ENCODE peak calls at places on chromosomes 2 and 18, in four cellular contexts. K is Calu3, L is skeletal muscle cell, H is gastrocnemius medialis. W is an unnamed sample.

GRCh38 chr18:47413327-47413726 is 161.9 kb upstream of the SKOR2 start:
- DNase-seq in K (no peak), L (no peak), H (no peak), W (no peak)

GRCh38 chr2:30447149-30448045 is at the start of gene LCLAT1:
- DNase-seq in K (peak), L (peak), H (peak), W (no peak)

GRCh38 chr18:74082476-74083070 is 65.1 kb downstream of the FBXO15 start:
- DNase-seq in K (peak), L (no peak), H (no peak), W (no peak)

GRCh38 chr2:73998451-73998850 is 13.7 kb downstream of the TET3 start:
- DNase-seq in K (no peak), L (no peak), H (no peak), W (no peak)

GRCh38 chr18:23087352-23087751 is 47.9 kb upstream of the CABLES1 start:
- DNase-seq in K (no peak), L (no peak), H (no peak), W (no peak)

GRCh38 chr2:47321411-47322031 is 81.4 kb upstream of the MSH2 start:
- DNase-seq in K (no peak), L (peak), H (no peak), W (peak)

GRCh38 chr2:215218587-215219577 is 80.5 kb upstream of the ABCA12 start:
- DNase-seq in K (no peak), L (no peak), H (no peak), W (no peak)

GRCh38 chr2:238743243-238744068 is 104.4 kb upstream of the TWIST2 start:
- DNase-seq in K (no peak), L (no peak), H (no peak), W (no peak)

GRCh38 chr2:11745613-11746375 is 638 bp upstream of the LPIN1 start:
- DNase-seq in K (no peak), L (no peak), H (no peak), W (no peak)

GRCh38 chr18:37453754-37454153 is 111.8 kb downstream of the CELF4 start:
- DNase-seq in K (no peak), L (no peak), H (no peak), W (no peak)

GRCh38 chr2:239153806-239154591 is 246.8 kb downstream of the HDAC4 start:
- DNase-seq in K (no peak), L (no peak), H (peak), W (no peak)

GRCh38 chr2:54801422-54801821 is 78.0 kb downstream of the EML6 start:
- DNase-seq in K (no peak), L (no peak), H (no peak), W (no peak)

GRCh38 chr2:62197017-62197586 is 1.2 kb downstream of the B3GNT2 start:
- DNase-seq in K (peak), L (no peak), H (no peak), W (no peak)

GRCh38 chr2:1341409-1342120 is 71.7 kb upstream of the TPO start:
- DNase-seq in K (no peak), L (no peak), H (no peak), W (no peak)

GRCh38 chr18:3389977-3390376 is 60.0 kb upstream of the TGIF1 start:
- DNase-seq in K (no peak), L (no peak), H (no peak), W (no peak)

W was measured in AG04450.